ENCODE peak calls at places on chromosomes 3 and 15, in ten cellular contexts. One of them, this sample, is unnamed.

GRCh38 chr15:74889390-74889881 is 406 bp upstream of the MPI start:
- DNase-seq in astrocyte: peak
- DNase-seq in SK-N-SH: peak
- DNase-seq in heart right ventricle: peak
- DNase-seq in cardiac muscle cell: peak
- DNase-seq in brain microvascular endothelial cell: peak
- DNase-seq in K562: peak
- DNase-seq in lower lobe of right lung: peak
- DNase-seq in foreskin fibroblast: peak
- DNase-seq in neural progenitor cell: peak
- DNase-seq in this sample: no peak

GRCh38 chr3:72237679-72238320 is 452.9 kb upstream of the PROK2 start:
- DNase-seq in neural progenitor cell: no peak
- DNase-seq in brain microvascular endothelial cell: no peak
- DNase-seq in SK-N-SH: no peak
- DNase-seq in cardiac muscle cell: peak
- DNase-seq in lower lobe of right lung: no peak
- DNase-seq in foreskin fibroblast: peak
- DNase-seq in K562: no peak
- DNase-seq in heart right ventricle: no peak
- DNase-seq in astrocyte: peak
- DNase-seq in this sample: no peak

GRCh38 chr3:8641472-8641871 is 3.1 kb downstream of the SSUH2 start:
- DNase-seq in astrocyte: no peak
- DNase-seq in K562: no peak
- DNase-seq in foreskin fibroblast: no peak
- DNase-seq in cardiac muscle cell: no peak
- DNase-seq in SK-N-SH: no peak
- DNase-seq in brain microvascular endothelial cell: no peak
- DNase-seq in lower lobe of right lung: no peak
- DNase-seq in neural progenitor cell: no peak
- DNase-seq in heart right ventricle: no peak
- DNase-seq in this sample: no peak

GRCh38 chr3:187021748-187022402 is 91.5 kb downstream of the ST6GAL1 start:
- DNase-seq in heart right ventricle: no peak
- DNase-seq in foreskin fibroblast: no peak
- DNase-seq in astrocyte: no peak
- DNase-seq in SK-N-SH: no peak
- DNase-seq in brain microvascular endothelial cell: no peak
- DNase-seq in lower lobe of right lung: no peak
- DNase-seq in cardiac muscle cell: no peak
- DNase-seq in neural progenitor cell: no peak
- DNase-seq in K562: no peak
- DNase-seq in this sample: no peak

GRCh38 chr15:31254431-31255175 is 72.0 kb upstream of the KLF13 start:
- DNase-seq in neural progenitor cell: no peak
- DNase-seq in SK-N-SH: no peak
- DNase-seq in heart right ventricle: no peak
- DNase-seq in astrocyte: peak
- DNase-seq in foreskin fibroblast: peak
- DNase-seq in K562: no peak
- DNase-seq in cardiac muscle cell: peak
- DNase-seq in lower lobe of right lung: no peak
- DNase-seq in brain microvascular endothelial cell: peak
- DNase-seq in this sample: no peak

GRCh38 chr3:62134061-62134496 is 239.3 kb downstream of the FEZF2 start:
- DNase-seq in cardiac muscle cell: peak
- DNase-seq in brain microvascular endothelial cell: no peak
- DNase-seq in K562: no peak
- DNase-seq in foreskin fibroblast: peak
- DNase-seq in SK-N-SH: peak
- DNase-seq in neural progenitor cell: no peak
- DNase-seq in astrocyte: peak
- DNase-seq in heart right ventricle: peak
- DNase-seq in lower lobe of right lung: no peak
- DNase-seq in this sample: no peak

GRCh38 chr3:33716227-33716626 is 1.8 kb downstream of the CLASP2 start:
- DNase-seq in foreskin fibroblast: peak
- DNase-seq in brain microvascular endothelial cell: no peak
- DNase-seq in SK-N-SH: no peak
- DNase-seq in heart right ventricle: no peak
- DNase-seq in K562: peak
- DNase-seq in astrocyte: no peak
- DNase-seq in cardiac muscle cell: no peak
- DNase-seq in neural progenitor cell: no peak
- DNase-seq in lower lobe of right lung: no peak
- DNase-seq in this sample: no peak

GRCh38 chr15:100133001-100133400 is 208.8 kb downstream of the ADAMTS17 start:
- DNase-seq in K562: no peak
- DNase-seq in brain microvascular endothelial cell: no peak
- DNase-seq in heart right ventricle: no peak
- DNase-seq in lower lobe of right lung: no peak
- DNase-seq in astrocyte: no peak
- DNase-seq in foreskin fibroblast: no peak
- DNase-seq in neural progenitor cell: peak
- DNase-seq in cardiac muscle cell: no peak
- DNase-seq in SK-N-SH: no peak
- DNase-seq in this sample: no peak

GRCh38 chr15:81901323-81901722 is 144.5 kb downstream of the MEX3B start:
- DNase-seq in heart right ventricle: no peak
- DNase-seq in K562: no peak
- DNase-seq in astrocyte: no peak
- DNase-seq in neural progenitor cell: no peak
- DNase-seq in lower lobe of right lung: no peak
- DNase-seq in foreskin fibroblast: peak
- DNase-seq in SK-N-SH: peak
- DNase-seq in cardiac muscle cell: no peak
- DNase-seq in brain microvascular endothelial cell: no peak
- DNase-seq in this sample: no peak

GRCh38 chr3:123344175-123344908 is 104.5 kb downstream of the ADCY5 start:
- DNase-seq in astrocyte: peak
- DNase-seq in foreskin fibroblast: peak
- DNase-seq in neural progenitor cell: no peak
- DNase-seq in cardiac muscle cell: peak
- DNase-seq in brain microvascular endothelial cell: peak
- DNase-seq in lower lobe of right lung: no peak
- DNase-seq in heart right ventricle: no peak
- DNase-seq in K562: no peak
- DNase-seq in SK-N-SH: no peak
- DNase-seq in this sample: no peak

GRCh38 chr3:179455954-179456353 is 4.7 kb upstream of the GNB4 start:
- DNase-seq in astrocyte: no peak
- DNase-seq in SK-N-SH: no peak
- DNase-seq in lower lobe of right lung: no peak
- DNase-seq in cardiac muscle cell: peak
- DNase-seq in neural progenitor cell: no peak
- DNase-seq in brain microvascular endothelial cell: no peak
- DNase-seq in heart right ventricle: no peak
- DNase-seq in foreskin fibroblast: peak
- DNase-seq in K562: no peak
- DNase-seq in this sample: no peak

GRCh38 chr15:94666553-94666952 is 435.2 kb downstream of the MCTP2 start:
- DNase-seq in SK-N-SH: no peak
- DNase-seq in foreskin fibroblast: no peak
- DNase-seq in K562: peak
- DNase-seq in neural progenitor cell: no peak
- DNase-seq in brain microvascular endothelial cell: no peak
- DNase-seq in cardiac muscle cell: no peak
- DNase-seq in heart right ventricle: no peak
- DNase-seq in lower lobe of right lung: no peak
- DNase-seq in astrocyte: no peak
- DNase-seq in this sample: no peak

GRCh38 chr3:43629741-43630140 is 7.9 kb upstream of the ANO10 start:
- DNase-seq in astrocyte: no peak
- DNase-seq in heart right ventricle: no peak
- DNase-seq in SK-N-SH: no peak
- DNase-seq in neural progenitor cell: no peak
- DNase-seq in brain microvascular endothelial cell: no peak
- DNase-seq in lower lobe of right lung: no peak
- DNase-seq in cardiac muscle cell: no peak
- DNase-seq in foreskin fibroblast: peak
- DNase-seq in K562: no peak
- DNase-seq in this sample: no peak

GRCh38 chr15:75905231-75905630 is 1.6 kb downstream of the FBXO22 start:
- DNase-seq in heart right ventricle: no peak
- DNase-seq in SK-N-SH: no peak
- DNase-seq in K562: no peak
- DNase-seq in astrocyte: no peak
- DNase-seq in neural progenitor cell: no peak
- DNase-seq in brain microvascular endothelial cell: no peak
- DNase-seq in cardiac muscle cell: no peak
- DNase-seq in lower lobe of right lung: no peak
- DNase-seq in foreskin fibroblast: no peak
- DNase-seq in this sample: no peak
- H3K4me3 ChIP-seq in heart right ventricle: no peak
- H3K4me3 ChIP-seq in SK-N-SH: peak
- H3K4me3 ChIP-seq in K562: peak
- H3K4me3 ChIP-seq in astrocyte: peak
- H3K4me3 ChIP-seq in neural progenitor cell: peak
- H3K4me3 ChIP-seq in brain microvascular endothelial cell: no peak
- H3K4me3 ChIP-seq in cardiac muscle cell: no peak
- H3K4me3 ChIP-seq in lower lobe of right lung: no peak
- H3K4me3 ChIP-seq in foreskin fibroblast: peak
- H3K4me3 ChIP-seq in this sample: no peak

GRCh38 chr15:42036112-42036905 is 15.5 kb upstream of the PLA2G4E start:
- DNase-seq in astrocyte: no peak
- DNase-seq in cardiac muscle cell: no peak
- DNase-seq in foreskin fibroblast: no peak
- DNase-seq in brain microvascular endothelial cell: no peak
- DNase-seq in heart right ventricle: no peak
- DNase-seq in neural progenitor cell: peak
- DNase-seq in SK-N-SH: peak
- DNase-seq in K562: no peak
- DNase-seq in lower lobe of right lung: no peak
- DNase-seq in this sample: no peak

GRCh38 chr15:42035362-42035761 is 14.5 kb upstream of the PLA2G4E start:
- DNase-seq in neural progenitor cell: no peak
- DNase-seq in K562: no peak
- DNase-seq in brain microvascular endothelial cell: no peak
- DNase-seq in cardiac muscle cell: peak
- DNase-seq in SK-N-SH: no peak
- DNase-seq in foreskin fibroblast: peak
- DNase-seq in astrocyte: no peak
- DNase-seq in heart right ventricle: no peak
- DNase-seq in lower lobe of right lung: no peak
- DNase-seq in this sample: no peak

GRCh38 chr15:42036991-42037390 is 16.1 kb upstream of the PLA2G4E start:
- DNase-seq in lower lobe of right lung: no peak
- DNase-seq in cardiac muscle cell: no peak
- DNase-seq in SK-N-SH: no peak
- DNase-seq in foreskin fibroblast: no peak
- DNase-seq in heart right ventricle: no peak
- DNase-seq in brain microvascular endothelial cell: no peak
- DNase-seq in astrocyte: no peak
- DNase-seq in K562: no peak
- DNase-seq in neural progenitor cell: no peak
- DNase-seq in this sample: no peak

GRCh38 chr15:42037650-42038049 is 16.8 kb upstream of the PLA2G4E start:
- DNase-seq in lower lobe of right lung: peak
- DNase-seq in heart right ventricle: no peak
- DNase-seq in cardiac muscle cell: no peak
- DNase-seq in K562: no peak
- DNase-seq in SK-N-SH: no peak
- DNase-seq in astrocyte: no peak
- DNase-seq in neural progenitor cell: no peak
- DNase-seq in brain microvascular endothelial cell: no peak
- DNase-seq in foreskin fibroblast: peak
- DNase-seq in this sample: no peak

DNA sequence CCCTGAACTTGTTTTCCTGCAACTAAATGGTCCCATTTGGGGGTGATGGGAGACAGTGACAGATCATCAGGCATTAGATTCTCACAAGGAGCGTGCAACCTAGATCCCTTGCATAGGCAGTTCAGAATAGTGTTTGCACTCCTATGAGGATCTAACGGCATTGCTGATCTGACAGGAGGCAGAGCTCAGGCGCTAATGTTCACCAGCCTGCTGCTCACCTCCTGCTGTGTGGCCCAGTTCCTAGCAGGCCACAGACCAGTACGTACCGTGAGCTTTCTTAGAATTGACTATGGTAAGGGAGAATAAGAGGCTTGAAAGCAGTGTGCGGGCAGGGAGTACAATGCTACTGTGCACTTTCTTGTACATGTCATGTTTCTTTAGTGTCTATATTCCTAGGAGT is 17.6 kb upstream of the PLA2G4E start:
- DNase-seq in SK-N-SH: no peak
- DNase-seq in lower lobe of right lung: no peak
- DNase-seq in neural progenitor cell: no peak
- DNase-seq in brain microvascular endothelial cell: no peak
- DNase-seq in K562: no peak
- DNase-seq in astrocyte: no peak
- DNase-seq in foreskin fibroblast: no peak
- DNase-seq in heart right ventricle: no peak
- DNase-seq in cardiac muscle cell: no peak
- DNase-seq in this sample: no peak
- TF ChIP-seq CTCF in SK-N-SH: no peak
- TF ChIP-seq CTCF in lower lobe of right lung: no peak
- TF ChIP-seq CTCF in neural progenitor cell: no peak
- TF ChIP-seq CTCF in brain microvascular endothelial cell: no peak
- TF ChIP-seq CTCF in K562: no peak
- TF ChIP-seq CTCF in astrocyte: no peak
- TF ChIP-seq CTCF in foreskin fibroblast: no peak
- TF ChIP-seq CTCF in heart right ventricle: no peak
- TF ChIP-seq CTCF in cardiac muscle cell: no peak
- TF ChIP-seq CTCF in this sample: no peak

GRCh38 chr3:31196881-31197364 is 302.5 kb upstream of the GADL1 start:
- DNase-seq in foreskin fibroblast: peak
- DNase-seq in neural progenitor cell: no peak
- DNase-seq in heart right ventricle: peak
- DNase-seq in brain microvascular endothelial cell: peak
- DNase-seq in SK-N-SH: no peak
- DNase-seq in K562: no peak
- DNase-seq in lower lobe of right lung: no peak
- DNase-seq in cardiac muscle cell: peak
- DNase-seq in astrocyte: peak
- DNase-seq in this sample: no peak
- H3K4me3 ChIP-seq in foreskin fibroblast: no peak
- H3K4me3 ChIP-seq in neural progenitor cell: no peak
- H3K4me3 ChIP-seq in heart right ventricle: no peak
- H3K4me3 ChIP-seq in brain microvascular endothelial cell: no peak
- H3K4me3 ChIP-seq in SK-N-SH: no peak
- H3K4me3 ChIP-seq in K562: no peak
- H3K4me3 ChIP-seq in lower lobe of right lung: no peak
- H3K4me3 ChIP-seq in cardiac muscle cell: no peak
- H3K4me3 ChIP-seq in astrocyte: no peak
- H3K4me3 ChIP-seq in this sample: no peak

DNA sequence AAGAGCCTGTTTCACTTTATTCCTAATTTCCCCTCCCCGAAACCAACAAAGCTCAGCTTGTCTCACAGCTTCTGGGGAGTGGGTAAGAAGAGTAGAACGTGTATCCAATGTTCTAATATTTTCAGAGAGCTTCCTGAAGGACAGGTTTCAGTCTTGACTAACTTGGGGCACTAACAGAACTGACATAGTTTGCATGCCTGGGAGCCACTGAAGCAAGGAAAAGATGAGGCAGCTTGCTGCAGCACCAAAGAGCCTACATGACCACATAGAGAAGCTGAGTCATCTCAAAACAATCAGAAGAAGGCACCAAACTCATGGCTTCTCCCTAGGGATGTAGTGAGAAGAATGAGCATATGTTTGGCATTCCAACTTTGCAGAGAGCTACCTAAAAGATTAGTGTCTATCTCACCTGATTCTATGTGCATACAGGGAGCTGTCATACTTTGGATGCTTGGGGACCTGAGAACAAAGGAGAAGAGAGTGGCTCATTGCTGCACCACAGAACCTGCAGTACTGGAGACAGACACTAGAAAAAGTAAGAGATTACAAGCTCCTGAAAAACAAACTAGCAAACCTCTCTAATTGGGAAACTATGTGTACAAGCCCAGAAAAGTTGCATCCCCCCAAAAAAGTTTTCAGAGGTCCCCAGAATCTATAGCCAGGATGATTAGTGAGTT is 86.9 kb downstream of the DCLK3 start:
- DNase-seq in astrocyte: peak
- DNase-seq in lower lobe of right lung: no peak
- DNase-seq in cardiac muscle cell: peak
- DNase-seq in heart right ventricle: no peak
- DNase-seq in foreskin fibroblast: peak
- DNase-seq in K562: no peak
- DNase-seq in SK-N-SH: no peak
- DNase-seq in brain microvascular endothelial cell: peak
- DNase-seq in neural progenitor cell: peak
- DNase-seq in this sample: peak
- TF ChIP-seq CTCF in astrocyte: peak
- TF ChIP-seq CTCF in lower lobe of right lung: no peak
- TF ChIP-seq CTCF in cardiac muscle cell: no peak
- TF ChIP-seq CTCF in heart right ventricle: no peak
- TF ChIP-seq CTCF in foreskin fibroblast: no peak
- TF ChIP-seq CTCF in K562: no peak
- TF ChIP-seq CTCF in SK-N-SH: no peak
- TF ChIP-seq CTCF in brain microvascular endothelial cell: peak
- TF ChIP-seq CTCF in neural progenitor cell: no peak
- TF ChIP-seq CTCF in this sample: no peak

This sample was measured in retinal pigment epithelial cell.